ENCODE peak calls at places on chromosome 14, in ten cellular contexts. D, A, V, Y, I, H, Z, C, Q and X are unnamed samples.

GRCh38 chr14:81172881-81173280 is 47.9 kb downstream of the GTF2A1 start:
- DNase-seq in Y (no peak), D (no peak), V (no peak), H (no peak), I (no peak), Q (peak), A (no peak), Z (no peak), C (no peak), X (no peak)

GRCh38 chr14:85223667-85224066 is 306.3 kb upstream of the FLRT2 start:
- DNase-seq in I (no peak), V (no peak), Y (no peak), Q (no peak), D (no peak), Z (no peak), A (no peak), C (no peak), H (no peak), X (no peak)

GRCh38 chr14:42944284-42944683 is 1337.6 kb downstream of the LRFN5 start:
- DNase-seq in D (no peak), V (no peak), I (no peak), A (no peak), Q (no peak), C (peak), Y (no peak), Z (no peak), H (no peak), X (no peak)

GRCh38 chr14:63867926-63868921 is 15.4 kb downstream of the SYNE2 start:
- DNase-seq in Y (no peak), Q (no peak), D (no peak), V (no peak), Z (no peak), C (peak), I (peak), H (no peak), A (no peak), X (no peak)

GRCh38 chr14:23138173-23138535 is 19.1 kb upstream of the CEBPE start:
- DNase-seq in A (no peak), D (no peak), Y (no peak), V (no peak), Z (no peak), I (no peak), C (no peak), Q (no peak), H (no peak), X (no peak)

GRCh38 chr14:43949410-43949809 is 557.7 kb downstream of the FSCB start:
- DNase-seq in C (no peak), V (no peak), H (no peak), A (no peak), Z (no peak), D (no peak), Q (no peak), Y (no peak), I (no peak), X (no peak)

GRCh38 chr14:31926123-31926522 is 151.0 kb upstream of the ARHGAP5 start:
- DNase-seq in Q (peak), V (peak), Z (no peak), D (no peak), A (peak), H (no peak), I (peak), Y (peak), C (peak), X (no peak)

GRCh38 chr14:94120667-94121335 is 8.6 kb downstream of the IFI27L2 start:
- DNase-seq in C (peak), I (no peak), H (no peak), D (no peak), Z (peak), Q (peak), Y (no peak), V (no peak), A (no peak), X (no peak)

GRCh38 chr14:99136047-99136400 is 136.0 kb downstream of the BCL11B start:
- DNase-seq in Z (peak), V (no peak), I (no peak), A (no peak), Q (no peak), D (no peak), Y (no peak), C (no peak), H (no peak), X (no peak)

GRCh38 chr14:37985826-37986470 is 221.8 kb upstream of the SSTR1 start:
- DNase-seq in V (peak), Z (no peak), Q (peak), A (peak), Y (peak), D (no peak), C (peak), I (peak), H (no peak), X (peak)

GRCh38 chr14:68718033-68718725 is 74.7 kb downstream of the ZFP36L1 start:
- DNase-seq in Z (no peak), V (no peak), A (peak), Y (no peak), H (no peak), I (no peak), C (no peak), D (no peak), Q (no peak), X (no peak)